ENCODE peak calls at places on chromosome 21, in six cellular contexts. G is cardiac muscle cell, S is ELF-1, J is colonic mucosa, Z is glomerular endothelial cell, Y is brain microvascular endothelial cell. R is an unnamed sample.

GRCh38 chr21:44551290-44552015 is at the start of gene KRTAP10-2:
- DNase-seq in Y (no peak), Z (no peak), G (no peak), J (no peak), S (peak; percentile 19), R (no peak)

GRCh38 chr21:44082648-44083436 is 24.4 kb upstream of the PWP2 start:
- DNase-seq in Y (no peak), S (peak; percentile 66), J (no peak), G (no peak), Z (no peak), R (no peak)

GRCh38 chr21:26952274-26953066 is 14.4 kb downstream of the ADAMTS5 start:
- DNase-seq in Y (no peak), S (no peak), Z (no peak), G (no peak), J (no peak), R (no peak)

GRCh38 chr21:32826317-32827167 is 55.0 kb upstream of the PAXBP1 start:
- DNase-seq in J (peak; percentile 66), G (peak; percentile 68), S (peak; percentile 41), Z (peak; percentile 50), Y (peak; percentile 38), R (peak; percentile 80)

GRCh38 chr21:32184485-32184884 is 94.4 kb downstream of the MIS18A start:
- DNase-seq in S (peak; percentile 39), Y (no peak), G (no peak), J (no peak), Z (no peak), R (no peak)

GRCh38 chr21:32093758-32094463 is 184.9 kb downstream of the MIS18A start:
- DNase-seq in Y (no peak), J (no peak), Z (no peak), G (no peak), S (no peak), R (no peak)

GRCh38 chr21:44865561-44866280 is 7.8 kb downstream of the PTTG1IP start:
- DNase-seq in S (no peak), Z (no peak), G (no peak), Y (no peak), J (no peak), R (peak; percentile 23)

GRCh38 chr21:33684923-33685560 is 42.7 kb downstream of the ITSN1 start:
- DNase-seq in S (no peak), Z (peak; percentile 20), J (no peak), G (no peak), Y (peak; percentile 27), R (peak; percentile 57)

GRCh38 chr21:37546949-37547614 is 180.5 kb downstream of the DYRK1A start:
- DNase-seq in S (no peak), Z (peak; percentile 68), J (no peak), Y (no peak), G (no peak), R (no peak)

GRCh38 chr21:42140196-42140934 is 69.2 kb downstream of the UMODL1 start:
- DNase-seq in J (no peak), S (no peak), Y (no peak), G (no peak), Z (no peak), R (no peak)

GRCh38 chr21:44532712-44533111 is 7.3 kb downstream of the KRTAP10-1 start:
- DNase-seq in Z (no peak), G (no peak), Y (no peak), S (no peak), J (no peak), R (no peak)

GRCh38 chr21:29985866-29986265 is 46.1 kb upstream of the GRIK1 start:
- DNase-seq in J (no peak), Y (no peak), S (no peak), G (no peak), Z (no peak), R (no peak)

GRCh38 chr21:44024895-44025353 is 12.8 kb downstream of the TRAPPC10 start:
- DNase-seq in Z (no peak), S (peak; percentile 79), G (no peak), J (no peak), Y (peak; percentile 72), R (peak; percentile 78)

GRCh38 chr21:45306453-45306831 is 18.7 kb upstream of the POFUT2 start:
- DNase-seq in Z (no peak), S (no peak), Y (no peak), G (no peak), J (no peak), R (no peak)

GRCh38 chr21:33025106-33025470 is 647 bp upstream of the OLIG2 start:
- DNase-seq in Z (no peak), S (peak; percentile 53), Y (no peak), G (no peak), J (no peak), R (no peak)

GRCh38 chr21:26900980-26901379 is 55.8 kb upstream of the ADAMTS1 start:
- DNase-seq in Y (no peak), J (no peak), Z (no peak), S (no peak), G (no peak), R (no peak)

GRCh38 chr21:45973475-45974072 is 8.0 kb upstream of the COL6A1 start:
- DNase-seq in Z (no peak), J (peak; percentile 62), S (peak; percentile 92), G (peak; percentile 88), Y (peak; percentile 81), R (peak; percentile 69)

GRCh38 chr21:38917045-38917774 is 111.5 kb downstream of the ETS2 start:
- DNase-seq in Z (no peak), G (no peak), Y (no peak), J (no peak), S (no peak), R (no peak)

GRCh38 chr21:21200939-21201610 is 202.9 kb downstream of the NCAM2 start:
- DNase-seq in Y (peak; percentile 2), Z (no peak), S (no peak), G (no peak), J (no peak), R (no peak)

R was measured in lung microvascular endothelial cell.